ENCODE peak calls at places on chromosome 15, in eight cellular contexts. R is PC-3, T is pancreas, U is mammary epithelial cell, L is testis, X is brain microvascular endothelial cell, F is GM23338, Q is breast epithelium. Y is an unnamed sample. For H3K36me3, the result is how much of the 10 kb centered on the place peaks cover.

GRCh38 chr15:85755942-85756341 is 38.8 kb downstream of the KLHL25 start:
- DNase-seq in R (no peak), T (no peak), U (no peak), L (no peak), X (no peak), F (no peak), Q (no peak), Y (no peak)

GRCh38 chr15:75217012-75217411 is 15.3 kb downstream of the C15orf39 start:
- DNase-seq in R (no peak), T (no peak), U (no peak), L (no peak), X (no peak), F (no peak), Q (no peak), Y (no peak)

GRCh38 chr15:75666823-75667501 is 19.2 kb downstream of the SNX33 start:
- DNase-seq in R (peak), T (peak), U (peak), L (no peak), X (peak), F (no peak), Q (peak), Y (peak)

GRCh38 chr15:57165992-57166391 is 210.3 kb upstream of the CGNL1 start:
- DNase-seq in R (peak), T (no peak), U (peak), L (peak), X (peak), F (no peak), Q (no peak), Y (no peak)

GRCh38 chr15:58522865-58523264 is 91.1 kb downstream of the LIPC start:
- DNase-seq in R (no peak), T (no peak), U (no peak), L (no peak), X (no peak), F (no peak), Q (no peak), Y (no peak)

GRCh38 chr15:87609474-87609873 is 647.1 kb downstream of the NTRK3 start:
- DNase-seq in R (peak), T (no peak), U (peak), L (no peak), X (peak), F (no peak), Q (no peak), Y (no peak)

GRCh38 chr15:54428596-54428995 is 450.4 kb downstream of the UNC13C start:
- DNase-seq in R (no peak), T (no peak), U (no peak), L (no peak), X (no peak), F (no peak), Q (no peak), Y (no peak)

GRCh38 chr15:78726870-78727551 is 84.3 kb downstream of the ADAMTS7 start:
- DNase-seq in R (peak), T (peak), U (peak), L (peak), X (peak), F (peak), Q (no peak), Y (peak)

GRCh38 chr15:57015897-57016296 is 97.5 kb downstream of the TCF12 start:
- DNase-seq in R (peak), T (no peak), U (peak), L (no peak), X (no peak), F (no peak), Q (no peak), Y (no peak)

GRCh38 chr15:37034392-37034791 is 66.0 kb downstream of the MEIS2 start:
- DNase-seq in R (no peak), T (no peak), U (no peak), L (no peak), X (no peak), F (no peak), Q (no peak), Y (no peak)

GRCh38 chr15:70054884-70055387 is 42.8 kb downstream of the TLE3 start:
- DNase-seq in R (no peak), T (no peak), U (no peak), L (no peak), X (no peak), F (no peak), Q (no peak), Y (no peak)

GRCh38 chr15:70057931-70058641 is 39.6 kb downstream of the TLE3 start:
- DNase-seq in R (no peak), T (no peak), U (no peak), L (no peak), X (no peak), F (no peak), Q (no peak), Y (no peak)

GRCh38 chr15:70055601-70056051 is 42.1 kb downstream of the TLE3 start:
- DNase-seq in R (no peak), T (no peak), U (no peak), L (peak), X (no peak), F (no peak), Q (no peak), Y (no peak)

GRCh38 chr15:70054366-70054765 is 43.4 kb downstream of the TLE3 start:
- DNase-seq in R (no peak), T (no peak), U (no peak), L (peak), X (no peak), F (no peak), Q (no peak), Y (no peak)

GRCh38 chr15:70056091-70056680 is 41.5 kb downstream of the TLE3 start:
- DNase-seq in R (no peak), T (no peak), U (no peak), L (no peak), X (no peak), F (no peak), Q (no peak), Y (no peak)
- H3K36me3 ChIP-seq in R (under half), T (half or more), U (under half), L (under half), X (half or more), F (under half), Q (under half), Y (half or more)

DNA sequence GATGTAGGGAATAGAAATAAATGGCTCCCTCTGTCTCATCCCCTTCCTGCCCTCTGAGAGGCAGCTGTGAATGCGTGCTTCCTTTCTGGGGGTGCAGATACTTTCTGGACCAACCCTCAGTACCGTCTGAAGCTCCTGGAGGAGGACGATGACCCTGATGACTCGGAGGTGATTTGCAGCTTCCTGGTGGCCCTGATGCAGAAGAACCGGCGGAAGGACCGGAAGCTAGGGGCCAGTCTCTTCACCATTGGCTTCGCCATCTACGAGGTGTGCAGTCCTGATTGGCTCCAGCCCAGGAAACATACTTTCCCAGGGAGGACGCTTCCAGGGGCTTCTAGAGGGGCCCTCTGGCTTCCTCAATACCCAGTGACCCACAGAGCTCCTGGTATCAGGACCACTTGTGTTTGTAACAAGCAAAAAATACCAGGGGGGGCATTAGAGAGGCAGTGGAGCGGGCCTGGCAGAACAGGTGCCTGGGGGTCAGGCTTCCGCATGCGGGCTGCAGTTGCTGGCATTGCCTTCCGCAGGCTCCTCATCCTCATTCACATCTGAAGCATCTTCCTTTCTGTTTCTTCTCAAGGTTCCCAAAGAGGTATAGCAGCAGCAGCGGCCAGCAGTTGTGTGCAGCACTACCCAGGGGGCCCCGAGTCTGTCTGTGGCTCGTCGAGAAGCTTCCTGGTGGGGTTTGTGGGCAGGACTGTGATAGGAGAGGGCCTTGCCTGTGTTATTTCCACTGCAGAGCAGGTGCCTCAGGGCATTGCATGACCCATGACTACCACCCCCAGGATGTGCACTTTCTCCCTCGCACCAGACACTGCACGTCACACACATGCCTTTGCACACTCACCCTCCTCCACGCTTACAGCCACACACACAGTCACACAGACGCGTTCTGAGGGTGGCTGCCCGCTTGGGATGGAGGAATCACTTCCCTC is 42.5 kb downstream of the CAPN3 start:
- DNase-seq in R (no peak), T (no peak), U (no peak), L (no peak), X (no peak), F (no peak), Q (no peak), Y (peak)
- H3K4me3 ChIP-seq in R (no peak), T (no peak), U (no peak), L (no peak), X (no peak), F (no peak), Q (no peak), Y (peak)

GRCh38 chr15:98938804-98939203 is 68.8 kb downstream of the PGPEP1L start:
- DNase-seq in R (no peak), T (no peak), U (no peak), L (no peak), X (no peak), F (no peak), Q (no peak), Y (no peak)

GRCh38 chr15:98938105-98938417 is 69.5 kb downstream of the PGPEP1L start:
- DNase-seq in R (no peak), T (no peak), U (no peak), L (no peak), X (no peak), F (no peak), Q (no peak), Y (no peak)

GRCh38 chr15:98939311-98940080 is 68.1 kb downstream of the PGPEP1L start:
- DNase-seq in R (no peak), T (no peak), U (no peak), L (no peak), X (no peak), F (no peak), Q (no peak), Y (no peak)

GRCh38 chr15:98941595-98942255 is 65.9 kb downstream of the PGPEP1L start:
- DNase-seq in R (peak), T (no peak), U (no peak), L (no peak), X (no peak), F (no peak), Q (no peak), Y (no peak)

DNA sequence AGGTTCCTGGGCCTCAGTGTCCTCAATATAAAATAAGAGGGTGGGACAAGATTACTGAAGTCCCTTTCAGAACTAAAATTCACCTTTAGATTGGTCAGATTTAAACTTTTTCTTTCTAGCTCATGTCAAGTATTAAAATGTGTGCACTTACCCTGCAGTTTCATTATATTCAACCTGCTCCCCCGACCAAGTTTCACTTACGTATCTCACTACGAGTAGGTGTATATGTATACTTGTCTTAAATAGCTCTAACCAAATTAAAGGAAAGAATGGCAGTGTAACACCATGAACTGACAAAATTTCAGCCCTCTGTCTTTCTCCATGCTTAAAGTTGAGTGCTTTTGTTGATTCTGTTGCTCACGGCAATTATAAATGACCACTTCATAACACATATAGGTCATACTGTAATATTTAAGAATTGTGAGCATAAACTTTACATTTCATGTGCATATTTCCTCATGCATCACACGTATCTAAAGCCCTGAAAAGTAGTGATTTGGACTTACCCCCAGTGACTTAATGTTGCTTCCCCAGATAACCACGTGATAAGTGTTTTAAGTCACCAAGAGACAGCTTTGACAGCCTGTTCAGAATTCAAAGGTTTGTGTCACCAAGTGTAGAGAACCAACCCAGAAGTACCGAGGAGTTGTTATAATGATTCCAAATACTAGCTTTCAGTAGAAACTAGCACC is 70.0 kb downstream of the PGPEP1L start:
- DNase-seq in R (no peak), T (no peak), U (no peak), L (no peak), X (no peak), F (no peak), Q (no peak), Y (no peak)
- H3K36me3 ChIP-seq in R (under half), T (under half), U (under half), L (under half), X (half or more), F (under half), Q (under half), Y (under half)

GRCh38 chr15:39273805-39274411 is 307.0 kb upstream of the THBS1 start:
- DNase-seq in R (peak), T (peak), U (no peak), L (peak), X (no peak), F (no peak), Q (peak), Y (no peak)
- H3K4me3 ChIP-seq in R (peak), T (peak), U (no peak), L (no peak), X (no peak), F (no peak), Q (no peak), Y (no peak)

GRCh38 chr15:90918034-90918788 is 14.1 kb downstream of the HDDC3 start:
- DNase-seq in R (no peak), T (no peak), U (no peak), L (no peak), X (no peak), F (no peak), Q (no peak), Y (no peak)
- H3K36me3 ChIP-seq in R (under half), T (under half), U (under half), L (under half), X (under half), F (under half), Q (under half), Y (under half)